ENCODE peak calls at places on chromosomes 12 and 14, in nine cellular contexts. R is fibroblast of lung, O is endodermal cell, T is cardiac muscle cell, D is right lobe of liver, X is tibial artery, Q is heart left ventricle, V is upper lobe of right lung, Y is lower lobe of right lung. L is an unnamed sample. For H3K4me1, the result is how much of the 10 kb centered on the place peaks cover.

GRCh38 chr12:120466560-120467315 is 2.8 kb downstream of the SRSF9 start:
- DNase-seq in R (peak), O (peak), T (peak), D (peak), X (no peak), Q (no peak), V (no peak), Y (no peak), L (no peak)

GRCh38 chr14:23561259-23561658 is 5.2 kb downstream of the THTPA start:
- DNase-seq in R (no peak), O (no peak), T (no peak), D (no peak), X (no peak), Q (no peak), V (no peak), Y (no peak), L (no peak)

GRCh38 chr12:56361487-56362129 is 1.0 kb downstream of the APOF start:
- DNase-seq in R (no peak), O (peak), T (no peak), D (no peak), X (no peak), Q (no peak), V (no peak), Y (no peak), L (no peak)

GRCh38 chr12:70637286-70637685 is at the start of gene PTPRB:
- DNase-seq in R (no peak), O (no peak), T (no peak), D (no peak), X (no peak), Q (no peak), V (no peak), Y (no peak), L (no peak)

GRCh38 chr14:68470361-68470760 is 322.5 kb downstream of the ZFP36L1 start:
- DNase-seq in R (no peak), O (no peak), T (no peak), D (no peak), X (no peak), Q (no peak), V (no peak), Y (no peak), L (no peak)

GRCh38 chr12:3885179-3886094 is 12.2 kb upstream of the PARP11 start:
- DNase-seq in R (peak), O (peak), T (peak), D (no peak), X (no peak), Q (no peak), V (no peak), Y (no peak), L (no peak)

GRCh38 chr12:28242129-28242887 is 52.1 kb downstream of the CCDC91 start:
- DNase-seq in R (no peak), O (peak), T (no peak), D (peak), X (no peak), Q (no peak), V (no peak), Y (no peak), L (no peak)

GRCh38 chr12:127926004-127926403 is 341.0 kb upstream of the TMEM132C start:
- DNase-seq in R (no peak), O (peak), T (no peak), D (no peak), X (no peak), Q (no peak), V (no peak), Y (no peak), L (no peak)

GRCh38 chr12:80838708-80839107 is 99.0 kb downstream of the LIN7A start:
- DNase-seq in R (no peak), O (peak), T (no peak), D (no peak), X (no peak), Q (no peak), V (no peak), Y (no peak), L (no peak)

GRCh38 chr14:50955373-50956043 is 11.2 kb upstream of the PYGL start:
- DNase-seq in R (peak), O (peak), T (peak), D (peak), X (no peak), Q (no peak), V (peak), Y (peak), L (peak)

GRCh38 chr14:92937229-92937937 is 14.4 kb downstream of the CHGA start:
- DNase-seq in R (no peak), O (no peak), T (no peak), D (no peak), X (no peak), Q (no peak), V (no peak), Y (no peak), L (no peak)

GRCh38 chr12:70365648-70366518 is at the start of gene KCNMB4:
- DNase-seq in R (peak), O (peak), T (peak), D (peak), X (peak), Q (peak), V (peak), Y (peak), L (no peak)

GRCh38 chr12:112822056-112822455 is 30.5 kb downstream of the RPH3A start:
- DNase-seq in R (no peak), O (peak), T (no peak), D (no peak), X (no peak), Q (no peak), V (no peak), Y (no peak), L (peak)

GRCh38 chr12:112824166-112824565 is 32.6 kb downstream of the RPH3A start:
- DNase-seq in R (no peak), O (peak), T (no peak), D (no peak), X (no peak), Q (no peak), V (no peak), Y (no peak), L (no peak)

GRCh38 chr12:112824701-112825100 is 33.2 kb downstream of the RPH3A start:
- DNase-seq in R (no peak), O (peak), T (no peak), D (no peak), X (no peak), Q (no peak), V (no peak), Y (no peak), L (no peak)

GRCh38 chr12:112826011-112826410 is 34.5 kb downstream of the RPH3A start:
- DNase-seq in R (no peak), O (peak), T (no peak), D (no peak), X (no peak), Q (no peak), V (no peak), Y (no peak), L (no peak)

GRCh38 chr12:112823582-112824149 is 32.1 kb downstream of the RPH3A start:
- DNase-seq in R (no peak), O (no peak), T (no peak), D (no peak), X (no peak), Q (no peak), V (no peak), Y (no peak), L (no peak)
- TF ChIP-seq CTCF in R (no peak), O (peak), T (no peak), D (no peak), X (no peak), Q (no peak), V (no peak), Y (no peak), L (no peak)

GRCh38 chr12:612293-612692 is 51.0 kb downstream of the NINJ2 start:
- DNase-seq in R (no peak), O (peak), T (no peak), D (no peak), X (no peak), Q (no peak), V (no peak), Y (no peak), L (no peak)

GRCh38 chr12:608921-609320 is 54.3 kb downstream of the NINJ2 start:
- DNase-seq in R (no peak), O (peak), T (no peak), D (no peak), X (peak), Q (no peak), V (no peak), Y (no peak), L (no peak)

GRCh38 chr12:604956-605355 is 58.3 kb downstream of the NINJ2 start:
- DNase-seq in R (no peak), O (no peak), T (no peak), D (peak), X (peak), Q (no peak), V (no peak), Y (no peak), L (no peak)

GRCh38 chr12:608413-608812 is 54.8 kb downstream of the NINJ2 start:
- DNase-seq in R (no peak), O (peak), T (no peak), D (peak), X (peak), Q (no peak), V (no peak), Y (no peak), L (no peak)

GRCh38 chr12:607541-608001 is 55.7 kb downstream of the NINJ2 start:
- DNase-seq in R (no peak), O (peak), T (peak), D (peak), X (peak), Q (peak), V (no peak), Y (no peak), L (peak)
- H3K4me1 ChIP-seq in R (under half), O (under half), T (under half), D (under half), X (under half), Q (under half), V (under half), Y (under half), L (under half)

DNA sequence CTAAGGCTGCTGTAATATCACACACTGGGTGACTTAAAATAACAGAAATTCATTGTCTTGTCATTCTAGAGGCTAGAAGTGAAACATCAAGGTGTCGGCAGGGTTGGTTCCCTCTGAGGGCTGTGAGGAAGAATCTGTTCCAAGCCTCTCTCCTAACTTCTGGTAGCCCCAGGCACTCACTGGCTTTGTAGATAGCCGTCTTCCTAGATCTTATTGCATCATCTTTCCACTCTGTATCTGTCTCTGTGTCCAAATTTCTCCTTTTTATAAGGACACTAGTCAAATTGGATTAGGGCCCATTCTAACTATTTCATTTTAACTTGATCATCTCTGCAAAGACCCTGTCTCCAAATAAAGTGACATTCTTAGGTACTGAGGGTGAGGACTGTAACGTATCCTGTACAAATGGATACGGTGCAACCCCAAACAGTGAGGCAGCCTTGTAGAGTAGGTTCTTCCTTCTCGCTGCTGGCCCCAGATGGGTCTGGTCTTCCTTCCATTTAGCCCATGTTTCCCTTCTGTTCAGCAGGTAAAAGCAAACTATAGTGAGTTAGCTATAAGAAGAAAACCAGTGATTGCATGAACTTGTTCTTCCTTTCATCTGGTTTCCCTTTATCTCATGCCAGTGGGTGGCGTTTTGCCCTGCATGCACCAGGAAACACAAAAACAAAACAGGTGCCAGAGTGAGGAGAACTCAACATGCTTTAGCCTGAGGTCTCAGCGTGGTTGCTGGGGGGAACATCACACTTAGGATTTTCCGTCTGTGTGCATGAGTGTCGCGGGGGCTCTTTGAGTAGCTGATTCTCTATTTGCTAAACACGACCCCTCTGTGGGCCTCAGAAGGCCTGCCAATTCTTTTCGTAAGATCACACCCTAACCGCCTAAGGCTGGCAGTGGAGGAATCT is 19.5 kb downstream of the TTC9 start:
- DNase-seq in R (no peak), O (no peak), T (no peak), D (no peak), X (no peak), Q (no peak), V (no peak), Y (no peak), L (no peak)
- TF ChIP-seq CTCF in R (no peak), O (no peak), T (no peak), D (peak), X (no peak), Q (no peak), V (peak), Y (no peak), L (peak)

GRCh38 chr14:38120109-38120508 is 87.6 kb upstream of the SSTR1 start:
- DNase-seq in R (no peak), O (no peak), T (no peak), D (no peak), X (no peak), Q (no peak), V (no peak), Y (no peak), L (no peak)
- H3K4me1 ChIP-seq in R (under half), O (under half), T (under half), D (under half), X (under half), Q (under half), V (under half), Y (under half), L (under half)

L was measured in foreskin keratinocyte.